ENCODE peak calls at places on chromosomes 1 and 21, in six cellular contexts. Y, Z, D, I, A and W are unnamed samples.

GRCh38 chr1:33392639-33393038 is 38.3 kb downstream of the PHC2 start:
- DNase-seq in Y (no peak), Z (no peak), D (no peak), I (no peak), A (peak; percentile 42), W (no peak)

GRCh38 chr1:85617582-85618237 is 37.1 kb downstream of the CCN1 start:
- DNase-seq in Y (no peak), Z (no peak), D (peak; percentile 43), I (no peak), A (no peak), W (no peak)

GRCh38 chr1:198772626-198773025 is 133.8 kb downstream of the PTPRC start:
- DNase-seq in Y (no peak), Z (no peak), D (no peak), I (no peak), A (no peak), W (no peak)

GRCh38 chr1:67748630-67749029 is 63.6 kb downstream of the GADD45A start:
- DNase-seq in Y (no peak), Z (no peak), D (no peak), I (no peak), A (no peak), W (no peak)

GRCh38 chr1:20185834-20186782 is at the start of the genes PLA2G2C and UBXN10:
- DNase-seq in Y (no peak), Z (peak; percentile 89), D (no peak), I (peak; percentile 88), A (peak; percentile 82), W (no peak)

GRCh38 chr1:69167876-69168275 is 399.8 kb upstream of the LRRC7 start:
- DNase-seq in Y (no peak), Z (no peak), D (no peak), I (no peak), A (no peak), W (no peak)

GRCh38 chr1:30601316-30602085 is 121.9 kb downstream of the MATN1 start:
- DNase-seq in Y (no peak), Z (no peak), D (no peak), I (no peak), A (no peak), W (no peak)

GRCh38 chr1:17892225-17892624 is 137.1 kb downstream of the ACTL8 start:
- DNase-seq in Y (no peak), Z (peak; percentile 81), D (no peak), I (peak; percentile 42), A (no peak), W (no peak)

GRCh38 chr1:167122568-167122967 is 28.7 kb downstream of the STYXL2 start:
- DNase-seq in Y (no peak), Z (no peak), D (no peak), I (no peak), A (no peak), W (no peak)

GRCh38 chr1:56189454-56189853 is 389.9 kb downstream of the PLPP3 start:
- DNase-seq in Y (no peak), Z (no peak), D (no peak), I (no peak), A (no peak), W (no peak)

GRCh38 chr21:42855143-42855936 is 24.0 kb downstream of the WDR4 start:
- DNase-seq in Y (no peak), Z (no peak), D (no peak), I (no peak), A (no peak), W (no peak)

GRCh38 chr1:1755426-1755825 is 22.8 kb downstream of the NADK start:
- DNase-seq in Y (no peak), Z (no peak), D (no peak), I (no peak), A (no peak), W (no peak)

GRCh38 chr21:46066843-46067331 is 31.0 kb upstream of the COL6A2 start:
- DNase-seq in Y (no peak), Z (peak; percentile 87), D (peak; percentile 76), I (peak; percentile 89), A (no peak), W (no peak)

GRCh38 chr21:43333301-43334062 is 93.4 kb downstream of the SIK1 start:
- DNase-seq in Y (no peak), Z (peak; percentile 66), D (peak; percentile 91), I (no peak), A (peak; percentile 70), W (no peak)

GRCh38 chr1:42815938-42816599 is 853 bp upstream of the ERMAP start:
- DNase-seq in Y (no peak), Z (no peak), D (peak; percentile 9), I (no peak), A (no peak), W (peak; percentile 18)

GRCh38 chr1:198290089-198290683 is 133.4 kb downstream of the NEK7 start:
- DNase-seq in Y (no peak), Z (no peak), D (no peak), I (no peak), A (no peak), W (no peak)

GRCh38 chr1:97192872-97193572 is 471.4 kb downstream of the PTBP2 start:
- DNase-seq in Y (peak; percentile 93), Z (no peak), D (peak; percentile 45), I (no peak), A (peak; percentile 23), W (peak; percentile 78)

GRCh38 chr1:30569384-30569783 is 154.0 kb downstream of the MATN1 start:
- DNase-seq in Y (no peak), Z (no peak), D (no peak), I (no peak), A (no peak), W (no peak)

GRCh38 chr1:178490136-178490535 is 6.6 kb downstream of the CLEC20A start:
- DNase-seq in Y (no peak), Z (no peak), D (no peak), I (no peak), A (no peak), W (no peak)

GRCh38 chr1:216562383-216562782 is 139.1 kb upstream of the USH2A start:
- DNase-seq in Y (no peak), Z (no peak), D (no peak), I (no peak), A (no peak), W (no peak)

GRCh38 chr1:16163882-16164820 is 8.3 kb upstream of the EPHA2 start:
- DNase-seq in Y (no peak), Z (no peak), D (peak; percentile 98), I (no peak), A (no peak), W (peak; percentile 96)

GRCh38 chr1:177983824-177984528 is 14.1 kb upstream of the SEC16B start:
- DNase-seq in Y (no peak), Z (peak; percentile 62), D (peak; percentile 69), I (peak; percentile 84), A (peak; percentile 67), W (no peak)

GRCh38 chr1:66788231-66788939 is 12.7 kb downstream of the INSL5 start:
- DNase-seq in Y (no peak), Z (no peak), D (no peak), I (no peak), A (no peak), W (no peak)

GRCh38 chr1:164659621-164660414 is 100.8 kb downstream of the PBX1 start:
- DNase-seq in Y (no peak), Z (no peak), D (no peak), I (no peak), A (peak; percentile 55), W (no peak)

GRCh38 chr21:31665397-31665796 is 5.9 kb downstream of the SOD1 start:
- DNase-seq in Y (no peak), Z (peak; percentile 18), D (no peak), I (no peak), A (no peak), W (no peak)

GRCh38 chr1:18573170-18573569 is 57.5 kb upstream of the PAX7 start:
- DNase-seq in Y (no peak), Z (no peak), D (no peak), I (no peak), A (no peak), W (no peak)

GRCh38 chr1:16158025-16158424 is 2.2 kb upstream of the EPHA2 start:
- DNase-seq in Y (no peak), Z (no peak), D (no peak), I (no peak), A (no peak), W (no peak)

GRCh38 chr1:214584805-214585766 is 17.9 kb upstream of the CENPF start:
- DNase-seq in Y (no peak), Z (no peak), D (peak; percentile 11), I (no peak), A (peak; percentile 37), W (peak; percentile 62)

GRCh38 chr1:63255153-63255552 is 67.2 kb upstream of the FOXD3 start:
- DNase-seq in Y (no peak), Z (no peak), D (no peak), I (no peak), A (no peak), W (no peak)

GRCh38 chr1:203860396-203860951 is 925 bp upstream of the SNRPE start:
- DNase-seq in Y (no peak), Z (peak; percentile 67), D (no peak), I (no peak), A (no peak), W (no peak)

GRCh38 chr1:44318097-44319088 is 36.7 kb downstream of the ERI3 start:
- DNase-seq in Y (no peak), Z (no peak), D (peak; percentile 61), I (no peak), A (peak; percentile 99), W (no peak)

GRCh38 chr1:50493710-50494109 is 70.5 kb upstream of the DMRTA2 start:
- DNase-seq in Y (no peak), Z (no peak), D (no peak), I (no peak), A (no peak), W (no peak)

GRCh38 chr1:17573518-17574041 is 34.1 kb downstream of the ARHGEF10L start:
- DNase-seq in Y (no peak), Z (peak; percentile 76), D (no peak), I (no peak), A (peak; percentile 65), W (no peak)

GRCh38 chr21:44282370-44282769 is 3.3 kb upstream of the AIRE start:
- DNase-seq in Y (no peak), Z (no peak), D (no peak), I (no peak), A (no peak), W (no peak)

GRCh38 chr1:31064685-31065309 is 720 bp downstream of the PUM1 start:
- DNase-seq in Y (no peak), Z (no peak), D (peak; percentile 45), I (peak; percentile 75), A (no peak), W (no peak)

GRCh38 chr1:168035345-168035744 is 98.5 kb upstream of the MPC2 start:
- DNase-seq in Y (no peak), Z (no peak), D (no peak), I (no peak), A (no peak), W (no peak)

GRCh38 chr1:227937031-227937430 is 10.7 kb downstream of the WNT9A start:
- DNase-seq in Y (no peak), Z (no peak), D (no peak), I (peak; percentile 68), A (no peak), W (no peak)

GRCh38 chr1:52159033-52159789 is 17.3 kb downstream of the ZFYVE9 start:
- DNase-seq in Y (no peak), Z (no peak), D (peak; percentile 54), I (no peak), A (no peak), W (no peak)